ENCODE peak calls at places on chromosomes 12 and 14, in four cellular contexts. One of them, this sample, is unnamed.

GRCh38 chr14:105071942-105072341 is 6.7 kb upstream of the GPR132 start:
- DNase-seq in HCT116: no peak
- DNase-seq in heart left ventricle: no peak
- DNase-seq in stomach: no peak
- DNase-seq in this sample: no peak

GRCh38 chr12:92144631-92145480 is 790 bp downstream of the BTG1 start:
- DNase-seq in stomach: peak; percentile 74
- DNase-seq in heart left ventricle: peak; percentile 82
- DNase-seq in HCT116: no peak
- DNase-seq in this sample: peak; percentile 75

GRCh38 chr12:20220339-20220738 is 148.0 kb upstream of the PDE3A start:
- DNase-seq in stomach: no peak
- DNase-seq in HCT116: peak; percentile 36
- DNase-seq in heart left ventricle: no peak
- DNase-seq in this sample: no peak

GRCh38 chr12:65962921-65963883 is 138.9 kb downstream of the HMGA2 start:
- DNase-seq in heart left ventricle: peak; percentile 55
- DNase-seq in stomach: no peak
- DNase-seq in HCT116: peak; percentile 57
- DNase-seq in this sample: no peak

GRCh38 chr12:97182719-97183118 is 275.7 kb downstream of the NEDD1 start:
- DNase-seq in stomach: no peak
- DNase-seq in HCT116: no peak
- DNase-seq in heart left ventricle: no peak
- DNase-seq in this sample: no peak

GRCh38 chr12:119802472-119802871 is 74.6 kb downstream of the CIT start:
- DNase-seq in HCT116: no peak
- DNase-seq in stomach: no peak
- DNase-seq in heart left ventricle: peak; percentile 66
- DNase-seq in this sample: no peak

GRCh38 chr12:108313236-108313608 is 25.9 kb downstream of the CMKLR1 start:
- DNase-seq in HCT116: no peak
- DNase-seq in stomach: no peak
- DNase-seq in heart left ventricle: no peak
- DNase-seq in this sample: no peak

GRCh38 chr14:94989946-94990345 is 167.4 kb downstream of the DICER1 start:
- DNase-seq in stomach: no peak
- DNase-seq in heart left ventricle: no peak
- DNase-seq in HCT116: no peak
- DNase-seq in this sample: no peak

GRCh38 chr14:105850853-105851581 is 324.6 kb downstream of the TMEM121 start:
- DNase-seq in heart left ventricle: peak; percentile 51
- DNase-seq in stomach: no peak
- DNase-seq in HCT116: no peak
- DNase-seq in this sample: no peak

GRCh38 chr12:18261273-18261672 is at the start of gene PIK3C2G:
- DNase-seq in HCT116: no peak
- DNase-seq in heart left ventricle: no peak
- DNase-seq in stomach: peak; percentile 37
- DNase-seq in this sample: no peak

GRCh38 chr12:113932411-113933196 is 33.5 kb downstream of the RBM19 start:
- DNase-seq in heart left ventricle: no peak
- DNase-seq in stomach: no peak
- DNase-seq in HCT116: no peak
- DNase-seq in this sample: peak; percentile 85

GRCh38 chr12:12202747-12203146 is 64.1 kb downstream of the LRP6 start:
- DNase-seq in stomach: no peak
- DNase-seq in HCT116: no peak
- DNase-seq in heart left ventricle: no peak
- DNase-seq in this sample: no peak

GRCh38 chr12:104703372-104703771 is 246.6 kb downstream of the CHST11 start:
- DNase-seq in stomach: no peak
- DNase-seq in HCT116: no peak
- DNase-seq in heart left ventricle: no peak
- DNase-seq in this sample: no peak

GRCh38 chr12:104700324-104700723 is 243.6 kb downstream of the CHST11 start:
- DNase-seq in heart left ventricle: no peak
- DNase-seq in stomach: no peak
- DNase-seq in HCT116: no peak
- DNase-seq in this sample: no peak

GRCh38 chr12:104701301-104701700 is 244.6 kb downstream of the CHST11 start:
- DNase-seq in stomach: no peak
- DNase-seq in HCT116: no peak
- DNase-seq in heart left ventricle: no peak
- DNase-seq in this sample: no peak

GRCh38 chr12:104702565-104703139 is 245.9 kb downstream of the CHST11 start:
- DNase-seq in HCT116: no peak
- DNase-seq in heart left ventricle: peak; percentile 68
- DNase-seq in stomach: no peak
- DNase-seq in this sample: no peak

DNA sequence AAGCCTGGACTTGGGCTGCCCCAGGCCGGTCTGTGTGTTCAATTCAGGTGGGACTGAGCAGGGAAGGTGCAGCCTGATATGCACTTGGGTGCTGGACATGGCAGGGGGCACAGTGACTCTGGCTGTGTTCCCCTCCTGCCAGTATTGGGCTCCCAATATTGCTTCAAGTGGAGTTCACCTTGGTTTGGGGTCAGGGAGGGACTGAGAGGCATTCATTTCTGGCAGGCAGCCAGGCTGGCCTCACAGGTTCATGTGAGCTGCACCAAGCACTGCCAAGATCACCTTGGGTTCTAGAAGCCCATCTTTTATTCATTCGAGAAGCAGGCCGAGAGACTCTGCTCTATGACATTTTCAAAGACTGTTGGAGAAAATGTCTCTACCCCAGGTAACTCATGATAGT is 245.0 kb downstream of the CHST11 start:
- DNase-seq in heart left ventricle: no peak
- DNase-seq in HCT116: no peak
- DNase-seq in stomach: peak; percentile 65
- DNase-seq in this sample: no peak
- H3K27ac ChIP-seq in heart left ventricle: no peak overlapping the region
- H3K27ac ChIP-seq in HCT116: no peak overlapping the region
- H3K27ac ChIP-seq in stomach: no peak overlapping the region
- H3K27ac ChIP-seq in this sample: no peak overlapping the region

DNA sequence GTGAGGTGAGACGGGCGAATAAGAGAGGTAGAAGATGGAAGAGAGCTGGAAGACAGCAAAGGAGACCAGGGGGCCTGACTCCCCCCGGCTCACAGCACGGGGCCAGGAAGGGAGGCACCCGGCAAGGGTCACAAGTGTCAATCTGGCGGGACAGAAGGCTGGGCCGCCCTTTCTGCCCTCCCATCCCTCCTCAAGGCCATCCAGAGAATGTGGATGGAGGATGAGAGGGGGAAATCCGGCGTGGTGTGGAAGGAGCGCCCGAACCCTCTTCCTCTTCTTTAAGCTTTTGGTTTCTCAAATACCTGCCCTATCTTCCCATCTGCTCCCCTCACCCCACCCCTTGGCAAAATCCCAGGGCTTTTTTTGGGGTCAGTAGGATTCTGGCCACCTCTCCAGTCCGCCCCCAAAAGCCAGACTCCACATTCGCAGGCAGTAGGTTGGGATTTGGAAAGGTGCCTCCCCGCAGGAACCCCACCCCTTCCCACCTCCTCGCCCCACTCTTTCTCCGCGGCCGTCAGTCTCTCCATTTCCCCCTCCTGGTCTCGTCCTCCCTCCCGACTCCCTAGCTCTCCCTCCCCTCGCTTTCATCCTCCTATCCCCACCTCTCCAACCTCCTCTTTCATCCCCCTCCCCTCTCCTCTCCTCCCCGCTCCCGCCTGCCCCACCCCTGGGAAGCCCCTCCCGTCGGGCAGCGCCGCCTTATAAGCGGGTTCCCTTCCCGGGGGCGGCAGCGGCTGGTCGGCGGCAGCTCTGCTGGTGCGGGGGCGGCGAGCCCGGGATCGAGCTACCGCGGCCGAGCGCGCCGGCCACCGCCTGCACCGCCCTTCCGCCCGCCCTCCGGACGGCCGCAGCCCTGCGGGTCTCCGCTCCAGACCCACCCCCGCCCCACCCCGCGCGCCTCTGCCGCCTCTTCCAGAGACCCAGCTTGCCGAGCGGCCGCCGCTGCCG is at the start of gene PTMS:
- DNase-seq in stomach: peak; percentile 63
- DNase-seq in heart left ventricle: peak; percentile 94
- DNase-seq in HCT116: peak; percentile 83
- DNase-seq in this sample: peak; percentile 94
- TF ChIP-seq POLR2A in stomach: no peak
- TF ChIP-seq POLR2A in heart left ventricle: peak; percentile 91
- TF ChIP-seq POLR2A in HCT116: peak; percentile 98
- TF ChIP-seq POLR2A in this sample: peak; percentile 92

GRCh38 chr14:86640288-86640687 is 1110.3 kb downstream of the FLRT2 start:
- DNase-seq in HCT116: no peak
- DNase-seq in heart left ventricle: no peak
- DNase-seq in stomach: no peak
- DNase-seq in this sample: no peak
- H3K27ac ChIP-seq in HCT116: no peak overlapping the region
- H3K27ac ChIP-seq in heart left ventricle: no peak overlapping the region
- H3K27ac ChIP-seq in stomach: no peak overlapping the region
- H3K27ac ChIP-seq in this sample: no peak overlapping the region

GRCh38 chr14:67816326-67817009 is at the start of gene ZFYVE26:
- DNase-seq in stomach: peak; percentile 92
- DNase-seq in HCT116: peak; percentile 90
- DNase-seq in heart left ventricle: peak; percentile 89
- DNase-seq in this sample: peak; percentile 94
- TF ChIP-seq POLR2A in stomach: no peak
- TF ChIP-seq POLR2A in HCT116: no peak
- TF ChIP-seq POLR2A in heart left ventricle: peak; percentile 59
- TF ChIP-seq POLR2A in this sample: peak; percentile 61

DNA sequence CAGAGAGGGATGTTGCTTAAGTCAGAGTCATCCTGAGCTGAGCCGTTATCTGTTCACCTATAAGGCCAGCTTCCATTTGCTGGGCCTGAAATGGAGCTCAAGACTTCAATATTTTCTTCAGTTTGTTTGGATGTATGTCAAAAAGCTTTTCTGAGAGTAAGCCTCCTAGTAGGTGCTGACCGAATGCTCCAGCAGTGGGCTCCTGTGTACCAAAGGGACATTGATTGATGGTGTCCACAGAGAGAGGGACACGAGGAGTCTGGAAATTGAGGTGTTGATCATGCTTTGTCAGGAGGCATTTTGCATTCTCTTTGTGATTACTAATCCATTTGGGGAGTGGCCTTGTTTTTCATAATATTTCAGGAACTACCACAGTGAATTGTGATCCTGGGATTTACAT is 107.7 kb upstream of the SLC38A2 start:
- DNase-seq in stomach: no peak
- DNase-seq in HCT116: no peak
- DNase-seq in heart left ventricle: no peak
- DNase-seq in this sample: no peak
- H3K27ac ChIP-seq in stomach: no peak overlapping the region
- H3K27ac ChIP-seq in HCT116: no peak overlapping the region
- H3K27ac ChIP-seq in heart left ventricle: no peak overlapping the region
- H3K27ac ChIP-seq in this sample: no peak overlapping the region

GRCh38 chr12:127830730-127831129 is 436.2 kb upstream of the TMEM132C start:
- DNase-seq in heart left ventricle: no peak
- DNase-seq in HCT116: no peak
- DNase-seq in stomach: no peak
- DNase-seq in this sample: no peak
- TF ChIP-seq POLR2A in heart left ventricle: no peak
- TF ChIP-seq POLR2A in HCT116: no peak
- TF ChIP-seq POLR2A in stomach: no peak
- TF ChIP-seq POLR2A in this sample: no peak

GRCh38 chr12:60148831-60149230 is 553.0 kb downstream of the SLC16A7 start:
- DNase-seq in HCT116: peak; percentile 4
- DNase-seq in heart left ventricle: no peak
- DNase-seq in stomach: no peak
- DNase-seq in this sample: no peak

GRCh38 chr12:60152756-60153155 is 556.9 kb downstream of the SLC16A7 start:
- DNase-seq in stomach: no peak
- DNase-seq in HCT116: no peak
- DNase-seq in heart left ventricle: no peak
- DNase-seq in this sample: no peak

GRCh38 chr12:60144395-60144794 is 548.6 kb downstream of the SLC16A7 start:
- DNase-seq in stomach: no peak
- DNase-seq in HCT116: no peak
- DNase-seq in heart left ventricle: no peak
- DNase-seq in this sample: no peak

GRCh38 chr12:60148109-60148508 is 552.3 kb downstream of the SLC16A7 start:
- DNase-seq in HCT116: no peak
- DNase-seq in stomach: no peak
- DNase-seq in heart left ventricle: no peak
- DNase-seq in this sample: no peak
- H3K27ac ChIP-seq in HCT116: no peak overlapping the region
- H3K27ac ChIP-seq in stomach: no peak overlapping the region
- H3K27ac ChIP-seq in heart left ventricle: no peak overlapping the region
- H3K27ac ChIP-seq in this sample: no peak overlapping the region

DNA sequence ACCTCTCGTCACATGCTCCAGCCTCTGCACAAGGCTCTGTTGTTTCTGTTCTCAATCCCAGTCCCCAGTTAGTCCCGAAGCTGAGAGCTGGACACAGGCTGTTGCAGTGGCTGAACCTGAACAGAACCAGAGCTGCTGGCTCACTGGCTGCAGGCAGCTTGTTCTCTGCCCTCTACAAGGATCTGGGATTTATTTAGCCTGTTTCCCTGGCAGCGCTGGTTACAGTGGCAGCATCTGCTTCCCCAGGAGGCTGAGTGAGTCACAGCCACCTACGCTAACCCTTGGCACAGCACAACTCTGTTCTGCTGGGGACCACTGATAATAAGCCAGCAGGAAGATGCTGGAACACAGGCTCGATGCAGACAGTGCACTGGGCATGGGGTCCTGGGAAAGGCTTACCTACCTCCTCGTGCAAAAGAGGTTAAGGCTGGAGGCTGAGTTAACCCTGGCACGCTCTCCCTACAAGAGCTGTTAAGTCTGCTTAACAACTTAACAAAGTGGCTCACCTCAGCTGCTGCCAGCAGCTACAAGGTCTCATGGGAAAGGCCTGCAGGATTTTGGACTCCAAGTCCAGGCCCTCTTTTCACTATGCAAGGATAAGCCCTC is 299.6 kb downstream of the PCNX1 start:
- DNase-seq in stomach: peak; percentile 26
- DNase-seq in HCT116: no peak
- DNase-seq in heart left ventricle: no peak
- DNase-seq in this sample: no peak
- TF ChIP-seq POLR2A in stomach: no peak
- TF ChIP-seq POLR2A in HCT116: no peak
- TF ChIP-seq POLR2A in heart left ventricle: no peak
- TF ChIP-seq POLR2A in this sample: no peak

GRCh38 chr12:7008864-7009263 is 9.4 kb downstream of the LPCAT3 start:
- DNase-seq in heart left ventricle: no peak
- DNase-seq in HCT116: no peak
- DNase-seq in stomach: no peak
- DNase-seq in this sample: no peak
- H3K27ac ChIP-seq in heart left ventricle: no peak overlapping the region
- H3K27ac ChIP-seq in HCT116: no peak overlapping the region
- H3K27ac ChIP-seq in stomach: no peak overlapping the region
- H3K27ac ChIP-seq in this sample: no peak overlapping the region

GRCh38 chr12:110687770-110688169 is 1.1 kb downstream of the HVCN1 start:
- DNase-seq in stomach: no peak
- DNase-seq in HCT116: no peak
- DNase-seq in heart left ventricle: no peak
- DNase-seq in this sample: no peak
- TF ChIP-seq POLR2A in stomach: no peak
- TF ChIP-seq POLR2A in HCT116: no peak
- TF ChIP-seq POLR2A in heart left ventricle: no peak
- TF ChIP-seq POLR2A in this sample: no peak